ENCODE peak calls at places on chromosome 19, in seven cellular contexts. Y is stimulated activated CD4-positive, alpha-beta T cell treated with anti-CD3 and anti-CD28 coated beads, Interleukin-4, amount 100 ng/mL, for 4 hours; V is mucosa of gallbladder; F is stimulated activated CD8-positive, alpha-beta memory T cell treated with anti-CD3 and anti-CD28 coated beads, Interleukin-2, amount 100 ng/mL, for 1 hour; W is amniotic stem cell; M is hepatocyte; G is T-cell. Q is an unnamed sample.

GRCh38 chr19:18483119-18483518 is 38.8 kb downstream of the ELL start:
- DNase-seq in G (no peak), Y (no peak), F (no peak), W (no peak), V (no peak), M (no peak), Q (no peak)

GRCh38 chr19:3618144-3618810 is 8.3 kb downstream of the CACTIN start:
- DNase-seq in Y (peak), V (peak), M (peak), W (no peak), F (peak), G (peak), Q (peak)

GRCh38 chr19:7373862-7374261 is 25.1 kb downstream of the ARHGEF18 start:
- DNase-seq in W (no peak), F (no peak), G (no peak), M (no peak), V (no peak), Y (no peak), Q (no peak)

GRCh38 chr19:18465214-18465963 is 27.5 kb upstream of the ISYNA1 start:
- DNase-seq in F (no peak), Y (no peak), G (no peak), V (no peak), W (no peak), M (no peak), Q (no peak)

GRCh38 chr19:53549354-53549753 is 11.4 kb downstream of the ZNF331 start:
- DNase-seq in F (no peak), Y (no peak), M (peak), V (no peak), G (no peak), W (no peak), Q (no peak)

GRCh38 chr19:46021531-46022041 is 1.3 kb downstream of the PGLYRP1 start:
- DNase-seq in M (no peak), Y (no peak), G (no peak), F (no peak), V (no peak), W (no peak), Q (no peak)

GRCh38 chr19:3097442-3097871 is 3.3 kb downstream of the GNA11 start:
- DNase-seq in W (no peak), G (no peak), F (no peak), V (no peak), M (no peak), Y (no peak), Q (no peak)

GRCh38 chr19:55255618-55256423 is 3.0 kb downstream of the PPP6R1 start:
- DNase-seq in G (peak), W (no peak), F (no peak), V (no peak), M (no peak), Y (peak), Q (peak)

GRCh38 chr19:289651-290538 is 1.3 kb downstream of the PLPP2 start:
- DNase-seq in V (peak), G (no peak), M (peak), W (no peak), F (peak), Y (no peak), Q (no peak)

GRCh38 chr19:50551713-50552187 is 16.5 kb downstream of the LRRC4B start:
- DNase-seq in Y (no peak), M (no peak), V (no peak), G (no peak), F (no peak), W (no peak), Q (no peak)

GRCh38 chr19:6424190-6424938 is at the start of gene KHSRP:
- DNase-seq in W (no peak), F (no peak), G (peak), V (no peak), M (peak), Y (peak), Q (no peak)

GRCh38 chr19:44775676-44776240 is 1.9 kb upstream of the CBLC start:
- DNase-seq in Y (no peak), F (no peak), V (no peak), M (no peak), W (no peak), G (no peak), Q (no peak)

GRCh38 chr19:9848060-9848459 is 12.9 kb downstream of the PIN1 start:
- DNase-seq in G (peak), V (no peak), Y (peak), F (no peak), M (no peak), W (no peak), Q (no peak)

GRCh38 chr19:28633223-28634030 is 579.5 kb downstream of the UQCRFS1 start:
- DNase-seq in V (peak), W (no peak), Y (peak), M (peak), G (peak), F (peak), Q (peak)

GRCh38 chr19:8393871-8394250 is 3.7 kb downstream of the RAB11B start:
- DNase-seq in F (no peak), M (no peak), V (no peak), Y (no peak), W (no peak), G (no peak), Q (no peak)

GRCh38 chr19:45608948-45609347 is 6.9 kb upstream of the GPR4 start:
- DNase-seq in M (no peak), W (no peak), V (no peak), G (no peak), F (no peak), Y (no peak), Q (no peak)

GRCh38 chr19:10892256-10892655 is 20.9 kb downstream of the CARM1 start:
- DNase-seq in Y (no peak), F (no peak), G (no peak), V (no peak), W (no peak), M (no peak), Q (no peak)

GRCh38 chr19:42271045-42271419 is 2.0 kb downstream of the CIC start:
- DNase-seq in F (no peak), Y (no peak), M (no peak), V (no peak), W (no peak), G (no peak), Q (no peak)

GRCh38 chr19:29785360-29785759 is 26.4 kb upstream of the CCNE1 start:
- DNase-seq in F (no peak), M (no peak), W (no peak), Y (no peak), V (no peak), G (no peak), Q (no peak)

GRCh38 chr19:57280913-57281425 is 684 bp downstream of the ZNF460 start:
- DNase-seq in M (peak), F (no peak), Y (no peak), V (no peak), W (no peak), G (peak), Q (no peak)